ENCODE peak calls at places on chromosomes 11 and 22, in six cellular contexts. One of them, this sample, is unnamed.

GRCh38 chr11:12900496-12900895 is 108.6 kb upstream of the RASSF10 start:
- DNase-seq in ACHN: peak; percentile 37
- DNase-seq in activated CD4-positive, alpha-beta T cell treated with anti-CD3 and anti-CD28 coated beads, Interleukin-2, amount 50 U/mL, for 4 hours: no peak
- DNase-seq in stromal cell of bone marrow: peak; percentile 65
- DNase-seq in posterior cingulate gyrus: no peak
- DNase-seq in EH: peak; percentile 99
- DNase-seq in this sample: no peak

GRCh38 chr22:26377170-26377825 is 51.8 kb upstream of the ASPHD2 start:
- DNase-seq in EH: no peak
- DNase-seq in stromal cell of bone marrow: no peak
- DNase-seq in posterior cingulate gyrus: no peak
- DNase-seq in ACHN: no peak
- DNase-seq in activated CD4-positive, alpha-beta T cell treated with anti-CD3 and anti-CD28 coated beads, Interleukin-2, amount 50 U/mL, for 4 hours: no peak
- DNase-seq in this sample: no peak

GRCh38 chr11:73308963-73309960 is 1.2 kb downstream of the ARHGEF17 start:
- DNase-seq in EH: peak; percentile 99
- DNase-seq in activated CD4-positive, alpha-beta T cell treated with anti-CD3 and anti-CD28 coated beads, Interleukin-2, amount 50 U/mL, for 4 hours: no peak
- DNase-seq in posterior cingulate gyrus: peak; percentile 31
- DNase-seq in stromal cell of bone marrow: peak; percentile 94
- DNase-seq in ACHN: peak; percentile 94
- DNase-seq in this sample: no peak

GRCh38 chr22:39663751-39664150 is 93.2 kb downstream of the CACNA1I start:
- DNase-seq in ACHN: no peak
- DNase-seq in EH: no peak
- DNase-seq in posterior cingulate gyrus: no peak
- DNase-seq in activated CD4-positive, alpha-beta T cell treated with anti-CD3 and anti-CD28 coated beads, Interleukin-2, amount 50 U/mL, for 4 hours: no peak
- DNase-seq in stromal cell of bone marrow: no peak
- DNase-seq in this sample: no peak

GRCh38 chr11:125952973-125953372 is 7.1 kb downstream of the VSIG10L2 start:
- DNase-seq in ACHN: no peak
- DNase-seq in activated CD4-positive, alpha-beta T cell treated with anti-CD3 and anti-CD28 coated beads, Interleukin-2, amount 50 U/mL, for 4 hours: no peak
- DNase-seq in posterior cingulate gyrus: no peak
- DNase-seq in stromal cell of bone marrow: no peak
- DNase-seq in EH: no peak
- DNase-seq in this sample: no peak

GRCh38 chr11:128299132-128299726 is 288.1 kb downstream of the ETS1 start:
- DNase-seq in activated CD4-positive, alpha-beta T cell treated with anti-CD3 and anti-CD28 coated beads, Interleukin-2, amount 50 U/mL, for 4 hours: no peak
- DNase-seq in EH: peak; percentile 89
- DNase-seq in ACHN: no peak
- DNase-seq in posterior cingulate gyrus: no peak
- DNase-seq in stromal cell of bone marrow: peak; percentile 90
- DNase-seq in this sample: no peak

GRCh38 chr11:26830757-26831156 is 108.9 kb upstream of the SLC5A12 start:
- DNase-seq in ACHN: no peak
- DNase-seq in posterior cingulate gyrus: no peak
- DNase-seq in stromal cell of bone marrow: peak; percentile 40
- DNase-seq in EH: no peak
- DNase-seq in activated CD4-positive, alpha-beta T cell treated with anti-CD3 and anti-CD28 coated beads, Interleukin-2, amount 50 U/mL, for 4 hours: no peak
- DNase-seq in this sample: no peak

GRCh38 chr22:41870786-41871185 is 37.9 kb downstream of the SREBF2 start:
- DNase-seq in posterior cingulate gyrus: no peak
- DNase-seq in EH: no peak
- DNase-seq in activated CD4-positive, alpha-beta T cell treated with anti-CD3 and anti-CD28 coated beads, Interleukin-2, amount 50 U/mL, for 4 hours: no peak
- DNase-seq in stromal cell of bone marrow: no peak
- DNase-seq in ACHN: no peak
- DNase-seq in this sample: no peak

GRCh38 chr22:25100402-25100801 is 99.3 kb upstream of the CRYBB3 start:
- DNase-seq in stromal cell of bone marrow: no peak
- DNase-seq in activated CD4-positive, alpha-beta T cell treated with anti-CD3 and anti-CD28 coated beads, Interleukin-2, amount 50 U/mL, for 4 hours: no peak
- DNase-seq in posterior cingulate gyrus: no peak
- DNase-seq in EH: no peak
- DNase-seq in ACHN: no peak
- DNase-seq in this sample: no peak

GRCh38 chr22:19040581-19041402 is 81.4 kb downstream of the DGCR2 start:
- DNase-seq in ACHN: no peak
- DNase-seq in posterior cingulate gyrus: no peak
- DNase-seq in activated CD4-positive, alpha-beta T cell treated with anti-CD3 and anti-CD28 coated beads, Interleukin-2, amount 50 U/mL, for 4 hours: no peak
- DNase-seq in stromal cell of bone marrow: no peak
- DNase-seq in EH: no peak
- DNase-seq in this sample: no peak

GRCh38 chr11:31996159-31996881 is 94.6 kb upstream of the RCN1 start:
- DNase-seq in EH: no peak
- DNase-seq in ACHN: no peak
- DNase-seq in stromal cell of bone marrow: no peak
- DNase-seq in posterior cingulate gyrus: no peak
- DNase-seq in activated CD4-positive, alpha-beta T cell treated with anti-CD3 and anti-CD28 coated beads, Interleukin-2, amount 50 U/mL, for 4 hours: no peak
- DNase-seq in this sample: no peak

GRCh38 chr11:64854534-64855502 is 10.4 kb upstream of the CDC42BPG start:
- DNase-seq in activated CD4-positive, alpha-beta T cell treated with anti-CD3 and anti-CD28 coated beads, Interleukin-2, amount 50 U/mL, for 4 hours: no peak
- DNase-seq in posterior cingulate gyrus: no peak
- DNase-seq in ACHN: peak; percentile 94
- DNase-seq in stromal cell of bone marrow: peak; percentile 88
- DNase-seq in EH: peak; percentile 97
- DNase-seq in this sample: no peak

GRCh38 chr11:776459-777287 is 614 bp downstream of the GATD1 start:
- DNase-seq in stromal cell of bone marrow: no peak
- DNase-seq in posterior cingulate gyrus: no peak
- DNase-seq in ACHN: peak; percentile 39
- DNase-seq in EH: peak; percentile 38
- DNase-seq in activated CD4-positive, alpha-beta T cell treated with anti-CD3 and anti-CD28 coated beads, Interleukin-2, amount 50 U/mL, for 4 hours: no peak
- DNase-seq in this sample: peak; percentile 55

GRCh38 chr11:2156416-2157182 is 4.4 kb downstream of the INS start:
- DNase-seq in EH: peak; percentile 67
- DNase-seq in activated CD4-positive, alpha-beta T cell treated with anti-CD3 and anti-CD28 coated beads, Interleukin-2, amount 50 U/mL, for 4 hours: peak; percentile 39
- DNase-seq in posterior cingulate gyrus: peak; percentile 60
- DNase-seq in stromal cell of bone marrow: no peak
- DNase-seq in ACHN: peak; percentile 60
- DNase-seq in this sample: no peak

GRCh38 chr11:76578655-76579046 is 91.9 kb downstream of the LRRC32 start:
- DNase-seq in stromal cell of bone marrow: no peak
- DNase-seq in activated CD4-positive, alpha-beta T cell treated with anti-CD3 and anti-CD28 coated beads, Interleukin-2, amount 50 U/mL, for 4 hours: no peak
- DNase-seq in ACHN: no peak
- DNase-seq in EH: no peak
- DNase-seq in posterior cingulate gyrus: no peak
- DNase-seq in this sample: no peak

GRCh38 chr11:46347637-46348311 is 511 bp downstream of the DGKZ start:
- DNase-seq in activated CD4-positive, alpha-beta T cell treated with anti-CD3 and anti-CD28 coated beads, Interleukin-2, amount 50 U/mL, for 4 hours: no peak
- DNase-seq in EH: no peak
- DNase-seq in ACHN: no peak
- DNase-seq in posterior cingulate gyrus: no peak
- DNase-seq in stromal cell of bone marrow: no peak
- DNase-seq in this sample: no peak

GRCh38 chr11:45809456-45810395 is 4.8 kb downstream of the SLC35C1 start:
- DNase-seq in posterior cingulate gyrus: no peak
- DNase-seq in EH: no peak
- DNase-seq in ACHN: no peak
- DNase-seq in activated CD4-positive, alpha-beta T cell treated with anti-CD3 and anti-CD28 coated beads, Interleukin-2, amount 50 U/mL, for 4 hours: no peak
- DNase-seq in stromal cell of bone marrow: no peak
- DNase-seq in this sample: no peak

GRCh38 chr11:129652828-129653227 is 162.8 kb upstream of the TMEM45B start:
- DNase-seq in stromal cell of bone marrow: peak; percentile 69
- DNase-seq in activated CD4-positive, alpha-beta T cell treated with anti-CD3 and anti-CD28 coated beads, Interleukin-2, amount 50 U/mL, for 4 hours: no peak
- DNase-seq in EH: peak; percentile 47
- DNase-seq in ACHN: no peak
- DNase-seq in posterior cingulate gyrus: no peak
- DNase-seq in this sample: no peak

GRCh38 chr22:38543822-38544221 is 26.2 kb downstream of the DMC1 start:
- DNase-seq in EH: no peak
- DNase-seq in activated CD4-positive, alpha-beta T cell treated with anti-CD3 and anti-CD28 coated beads, Interleukin-2, amount 50 U/mL, for 4 hours: no peak
- DNase-seq in posterior cingulate gyrus: no peak
- DNase-seq in ACHN: no peak
- DNase-seq in stromal cell of bone marrow: no peak
- DNase-seq in this sample: no peak

GRCh38 chr11:77188323-77188911 is 60.4 kb downstream of the MYO7A start:
- DNase-seq in ACHN: peak; percentile 61
- DNase-seq in activated CD4-positive, alpha-beta T cell treated with anti-CD3 and anti-CD28 coated beads, Interleukin-2, amount 50 U/mL, for 4 hours: peak; percentile 45
- DNase-seq in EH: peak; percentile 77
- DNase-seq in posterior cingulate gyrus: peak; percentile 82
- DNase-seq in stromal cell of bone marrow: peak; percentile 62
- DNase-seq in this sample: peak; percentile 98

GRCh38 chr11:82906931-82907330 is 5.4 kb downstream of the DDIAS start:
- DNase-seq in activated CD4-positive, alpha-beta T cell treated with anti-CD3 and anti-CD28 coated beads, Interleukin-2, amount 50 U/mL, for 4 hours: no peak
- DNase-seq in stromal cell of bone marrow: no peak
- DNase-seq in posterior cingulate gyrus: no peak
- DNase-seq in ACHN: no peak
- DNase-seq in EH: peak; percentile 9
- DNase-seq in this sample: no peak

GRCh38 chr11:107799245-107799859 is 59.2 kb downstream of the SLC35F2 start:
- DNase-seq in stromal cell of bone marrow: peak; percentile 39
- DNase-seq in activated CD4-positive, alpha-beta T cell treated with anti-CD3 and anti-CD28 coated beads, Interleukin-2, amount 50 U/mL, for 4 hours: peak; percentile 57
- DNase-seq in EH: peak; percentile 69
- DNase-seq in posterior cingulate gyrus: peak; percentile 62
- DNase-seq in ACHN: peak; percentile 61
- DNase-seq in this sample: no peak

GRCh38 chr11:48001438-48002021 is 21.2 kb downstream of the PTPRJ start:
- DNase-seq in EH: peak; percentile 86
- DNase-seq in activated CD4-positive, alpha-beta T cell treated with anti-CD3 and anti-CD28 coated beads, Interleukin-2, amount 50 U/mL, for 4 hours: peak; percentile 77
- DNase-seq in stromal cell of bone marrow: peak; percentile 84
- DNase-seq in ACHN: peak; percentile 80
- DNase-seq in posterior cingulate gyrus: no peak
- DNase-seq in this sample: no peak

GRCh38 chr11:131867457-131868257 is 497.2 kb downstream of the NTM start:
- DNase-seq in ACHN: peak; percentile 57
- DNase-seq in posterior cingulate gyrus: peak; percentile 80
- DNase-seq in activated CD4-positive, alpha-beta T cell treated with anti-CD3 and anti-CD28 coated beads, Interleukin-2, amount 50 U/mL, for 4 hours: no peak
- DNase-seq in EH: peak; percentile 86
- DNase-seq in stromal cell of bone marrow: peak; percentile 72
- DNase-seq in this sample: no peak

GRCh38 chr11:14386081-14386480 is 27.1 kb upstream of the RRAS2 start:
- DNase-seq in ACHN: no peak
- DNase-seq in stromal cell of bone marrow: no peak
- DNase-seq in EH: no peak
- DNase-seq in posterior cingulate gyrus: no peak
- DNase-seq in activated CD4-positive, alpha-beta T cell treated with anti-CD3 and anti-CD28 coated beads, Interleukin-2, amount 50 U/mL, for 4 hours: no peak
- DNase-seq in this sample: no peak

GRCh38 chr22:36955691-36956090 is 42.3 kb downstream of the CSF2RB start:
- DNase-seq in activated CD4-positive, alpha-beta T cell treated with anti-CD3 and anti-CD28 coated beads, Interleukin-2, amount 50 U/mL, for 4 hours: no peak
- DNase-seq in ACHN: no peak
- DNase-seq in EH: no peak
- DNase-seq in posterior cingulate gyrus: no peak
- DNase-seq in stromal cell of bone marrow: no peak
- DNase-seq in this sample: no peak

GRCh38 chr11:115874843-115875242 is 370.6 kb upstream of the CADM1 start:
- DNase-seq in EH: no peak
- DNase-seq in ACHN: no peak
- DNase-seq in stromal cell of bone marrow: no peak
- DNase-seq in posterior cingulate gyrus: no peak
- DNase-seq in activated CD4-positive, alpha-beta T cell treated with anti-CD3 and anti-CD28 coated beads, Interleukin-2, amount 50 U/mL, for 4 hours: no peak
- DNase-seq in this sample: no peak

GRCh38 chr11:77046060-77046501 is 11.9 kb downstream of the B3GNT6 start:
- DNase-seq in posterior cingulate gyrus: peak; percentile 46
- DNase-seq in EH: peak; percentile 11
- DNase-seq in stromal cell of bone marrow: no peak
- DNase-seq in ACHN: peak; percentile 42
- DNase-seq in activated CD4-positive, alpha-beta T cell treated with anti-CD3 and anti-CD28 coated beads, Interleukin-2, amount 50 U/mL, for 4 hours: peak; percentile 51
- DNase-seq in this sample: peak; percentile 82

GRCh38 chr22:25137577-25138525 is 61.8 kb upstream of the CRYBB3 start:
- DNase-seq in EH: no peak
- DNase-seq in activated CD4-positive, alpha-beta T cell treated with anti-CD3 and anti-CD28 coated beads, Interleukin-2, amount 50 U/mL, for 4 hours: no peak
- DNase-seq in stromal cell of bone marrow: no peak
- DNase-seq in ACHN: no peak
- DNase-seq in posterior cingulate gyrus: no peak
- DNase-seq in this sample: no peak

GRCh38 chr11:2445948-2446551 is 1.2 kb downstream of the KCNQ1 start:
- DNase-seq in ACHN: no peak
- DNase-seq in EH: no peak
- DNase-seq in stromal cell of bone marrow: no peak
- DNase-seq in activated CD4-positive, alpha-beta T cell treated with anti-CD3 and anti-CD28 coated beads, Interleukin-2, amount 50 U/mL, for 4 hours: no peak
- DNase-seq in posterior cingulate gyrus: no peak
- DNase-seq in this sample: no peak

GRCh38 chr11:75656044-75656726 is 12.7 kb downstream of the MAP6 start:
- DNase-seq in stromal cell of bone marrow: no peak
- DNase-seq in ACHN: no peak
- DNase-seq in EH: peak; percentile 69
- DNase-seq in posterior cingulate gyrus: no peak
- DNase-seq in activated CD4-positive, alpha-beta T cell treated with anti-CD3 and anti-CD28 coated beads, Interleukin-2, amount 50 U/mL, for 4 hours: no peak
- DNase-seq in this sample: no peak

GRCh38 chr11:69874178-69874983 is 55.2 kb upstream of the FGF3 start:
- DNase-seq in stromal cell of bone marrow: no peak
- DNase-seq in activated CD4-positive, alpha-beta T cell treated with anti-CD3 and anti-CD28 coated beads, Interleukin-2, amount 50 U/mL, for 4 hours: no peak
- DNase-seq in posterior cingulate gyrus: no peak
- DNase-seq in ACHN: no peak
- DNase-seq in EH: no peak
- DNase-seq in this sample: no peak

GRCh38 chr22:45163074-45163416 is 680 bp upstream of the NUP50 start:
- DNase-seq in activated CD4-positive, alpha-beta T cell treated with anti-CD3 and anti-CD28 coated beads, Interleukin-2, amount 50 U/mL, for 4 hours: no peak
- DNase-seq in EH: peak; percentile 56
- DNase-seq in posterior cingulate gyrus: no peak
- DNase-seq in stromal cell of bone marrow: peak; percentile 19
- DNase-seq in ACHN: peak; percentile 32
- DNase-seq in this sample: no peak

GRCh38 chr22:47444746-47445065 is 682.3 kb downstream of the TBC1D22A start:
- DNase-seq in posterior cingulate gyrus: no peak
- DNase-seq in activated CD4-positive, alpha-beta T cell treated with anti-CD3 and anti-CD28 coated beads, Interleukin-2, amount 50 U/mL, for 4 hours: no peak
- DNase-seq in stromal cell of bone marrow: no peak
- DNase-seq in EH: no peak
- DNase-seq in ACHN: no peak
- DNase-seq in this sample: no peak

GRCh38 chr11:65639623-65640482 is 2.0 kb downstream of the SIPA1 start:
- DNase-seq in ACHN: no peak
- DNase-seq in EH: peak; percentile 17
- DNase-seq in activated CD4-positive, alpha-beta T cell treated with anti-CD3 and anti-CD28 coated beads, Interleukin-2, amount 50 U/mL, for 4 hours: peak; percentile 41
- DNase-seq in posterior cingulate gyrus: no peak
- DNase-seq in stromal cell of bone marrow: no peak
- DNase-seq in this sample: no peak

GRCh38 chr22:21734540-21735197 is 925 bp downstream of the YPEL1 start:
- DNase-seq in activated CD4-positive, alpha-beta T cell treated with anti-CD3 and anti-CD28 coated beads, Interleukin-2, amount 50 U/mL, for 4 hours: no peak
- DNase-seq in ACHN: no peak
- DNase-seq in stromal cell of bone marrow: no peak
- DNase-seq in posterior cingulate gyrus: no peak
- DNase-seq in EH: no peak
- DNase-seq in this sample: no peak

GRCh38 chr11:128194226-128194625 is 393.1 kb downstream of the ETS1 start:
- DNase-seq in activated CD4-positive, alpha-beta T cell treated with anti-CD3 and anti-CD28 coated beads, Interleukin-2, amount 50 U/mL, for 4 hours: no peak
- DNase-seq in EH: no peak
- DNase-seq in stromal cell of bone marrow: no peak
- DNase-seq in ACHN: no peak
- DNase-seq in posterior cingulate gyrus: no peak
- DNase-seq in this sample: no peak

GRCh38 chr11:16126361-16126760 is 230.0 kb downstream of the SOX6 start:
- DNase-seq in EH: no peak
- DNase-seq in ACHN: no peak
- DNase-seq in stromal cell of bone marrow: no peak
- DNase-seq in posterior cingulate gyrus: no peak
- DNase-seq in activated CD4-positive, alpha-beta T cell treated with anti-CD3 and anti-CD28 coated beads, Interleukin-2, amount 50 U/mL, for 4 hours: no peak
- DNase-seq in this sample: no peak

GRCh38 chr22:49826603-49827306 is 918 bp downstream of the BRD1 start:
- DNase-seq in ACHN: peak; percentile 14
- DNase-seq in posterior cingulate gyrus: peak; percentile 36
- DNase-seq in activated CD4-positive, alpha-beta T cell treated with anti-CD3 and anti-CD28 coated beads, Interleukin-2, amount 50 U/mL, for 4 hours: no peak
- DNase-seq in stromal cell of bone marrow: peak; percentile 31
- DNase-seq in EH: peak; percentile 49
- DNase-seq in this sample: no peak

GRCh38 chr22:49623715-49624114 is 204.0 kb downstream of the BRD1 start:
- DNase-seq in EH: no peak
- DNase-seq in stromal cell of bone marrow: no peak
- DNase-seq in posterior cingulate gyrus: no peak
- DNase-seq in ACHN: no peak
- DNase-seq in activated CD4-positive, alpha-beta T cell treated with anti-CD3 and anti-CD28 coated beads, Interleukin-2, amount 50 U/mL, for 4 hours: no peak
- DNase-seq in this sample: no peak

This sample was measured in D721Med.